ENCODE peak calls at places on chromosomes 13 and 19, in four cellular contexts. E is HCT116, C is SK-N-SH, B is astrocyte. R is an unnamed sample.

GRCh38 chr19:18870531-18871172 is 25.3 kb downstream of the CERS1 start:
- DNase-seq in E (no peak), C (no peak), B (no peak), R (no peak)

GRCh38 chr19:53182202-53182601 is 11.0 kb downstream of the ZNF665 start:
- DNase-seq in E (no peak), C (no peak), B (peak; percentile 91), R (peak; percentile 92)

GRCh38 chr19:39502640-39503417 is 4.1 kb downstream of the DLL3 start:
- DNase-seq in E (peak; percentile 66), C (peak; percentile 91), B (peak; percentile 45), R (peak; percentile 69)

GRCh38 chr19:6228523-6229215 is 51.1 kb downstream of the MLLT1 start:
- DNase-seq in E (no peak), C (no peak), B (peak; percentile 31), R (no peak)

GRCh38 chr19:34499155-34499834 is 17.7 kb downstream of the WTIP start:
- DNase-seq in E (no peak), C (no peak), B (no peak), R (no peak)

GRCh38 chr19:28075229-28075628 is 1137.7 kb downstream of the UQCRFS1 start:
- DNase-seq in E (no peak), C (no peak), B (no peak), R (no peak)

GRCh38 chr13:24986826-24987225 is 109.1 kb upstream of the PABPC3 start:
- DNase-seq in E (no peak), C (no peak), B (no peak), R (no peak)

GRCh38 chr13:35920816-35921215 is 210.4 kb downstream of the DCLK1 start:
- DNase-seq in E (no peak), C (no peak), B (no peak), R (no peak)

GRCh38 chr19:48969276-48970138 is 4.4 kb downstream of the FTL start:
- DNase-seq in E (no peak), C (no peak), B (no peak), R (no peak)

GRCh38 chr19:31913103-31913710 is 432.2 kb upstream of the ZNF507 start:
- DNase-seq in E (no peak), C (no peak), B (no peak), R (no peak)

GRCh38 chr19:11268783-11269267 is 6.5 kb upstream of the DOCK6 start:
- DNase-seq in E (no peak), C (peak; percentile 75), B (peak; percentile 72), R (peak; percentile 79)

GRCh38 chr13:73088332-73088935 is 29.6 kb downstream of the KLF5 start:
- DNase-seq in E (no peak), C (no peak), B (no peak), R (no peak)

GRCh38 chr13:51782026-51782710 is 21.8 kb downstream of the DHRS12 start:
- DNase-seq in E (no peak), C (no peak), B (no peak), R (no peak)

GRCh38 chr13:99985243-99985874 is 3.8 kb downstream of the ZIC2 start:
- DNase-seq in E (no peak), C (no peak), B (no peak), R (no peak)

GRCh38 chr13:75621147-75621546 is 15.0 kb upstream of the LMO7 start:
- DNase-seq in E (no peak), C (no peak), B (peak; percentile 79), R (peak; percentile 86)

GRCh38 chr13:35888327-35888940 is 242.7 kb downstream of the DCLK1 start:
- DNase-seq in E (no peak), C (peak; percentile 18), B (peak; percentile 58), R (peak; percentile 65)

GRCh38 chr19:5889288-5889971 is 14.2 kb downstream of the NDUFA11 start:
- DNase-seq in E (no peak), C (peak; percentile 38), B (no peak), R (no peak)

GRCh38 chr19:15628236-15629002 is 12.3 kb upstream of the CYP4F3 start:
- DNase-seq in E (no peak), C (no peak), B (no peak), R (no peak)

GRCh38 chr19:29397748-29398147 is 128.0 kb upstream of the VSTM2B start:
- DNase-seq in E (no peak), C (no peak), B (no peak), R (no peak)

GRCh38 chr13:80338781-80339577 is 1.9 kb downstream of the SPRY2 start:
- DNase-seq in E (no peak), C (peak; percentile 77), B (peak; percentile 88), R (peak; percentile 90)

GRCh38 chr13:40127925-40128324 is 472.5 kb downstream of the COG6 start:
- DNase-seq in E (no peak), C (no peak), B (no peak), R (no peak)

GRCh38 chr13:95512424-95512823 is 40.1 kb upstream of the CLDN10 start:
- DNase-seq in E (no peak), C (no peak), B (no peak), R (no peak)

GRCh38 chr19:14006766-14007562 is 844 bp upstream of the RFX1 start:
- DNase-seq in E (no peak), C (peak; percentile 93), B (peak; percentile 9), R (no peak)

GRCh38 chr13:50793026-50793425 is 50.5 kb downstream of the DLEU7 start:
- DNase-seq in E (no peak), C (no peak), B (no peak), R (no peak)

GRCh38 chr13:35925669-35926068 is 205.5 kb downstream of the DCLK1 start:
- DNase-seq in E (no peak), C (no peak), B (peak; percentile 67), R (peak; percentile 70)

GRCh38 chr13:31982540-31982939 is 49.0 kb upstream of the FRY start:
- DNase-seq in E (peak; percentile 63), C (peak; percentile 54), B (peak; percentile 96), R (peak; percentile 96)

GRCh38 chr19:39406656-39407393 is at the start of gene ZFP36:
- DNase-seq in E (peak; percentile 68), C (peak; percentile 94), B (no peak), R (peak; percentile 93)

GRCh38 chr13:70723732-70724131 is 615.5 kb upstream of the KLHL1 start:
- DNase-seq in E (no peak), C (peak; percentile 34), B (no peak), R (peak; percentile 3)

GRCh38 chr13:113585828-113586355 is 1.3 kb downstream of the TFDP1 start:
- DNase-seq in E (no peak), C (no peak), B (no peak), R (no peak)

GRCh38 chr13:25743426-25743825 is 308.4 kb downstream of the SHISA2 start:
- DNase-seq in E (no peak), C (no peak), B (no peak), R (no peak)

GRCh38 chr13:79867248-79867647 is 386.3 kb downstream of the NDFIP2 start:
- DNase-seq in E (no peak), C (no peak), B (peak; percentile 34), R (peak; percentile 39)

GRCh38 chr13:66994097-66994496 is 236.0 kb downstream of the PCDH9 start:
- DNase-seq in E (no peak), C (peak; percentile 4), B (peak; percentile 72), R (peak; percentile 80)

GRCh38 chr19:3521104-3521445 is 15.0 kb downstream of the FZR1 start:
- DNase-seq in E (no peak), C (no peak), B (no peak), R (no peak)
- H4K20me1 ChIP-seq in E (no peaks in the 10 kb centered on the region), C (peaks cover 73% of the 10 kb centered on the region), B (peaks cover 87% of the 10 kb centered on the region), R (no peaks in the 10 kb centered on the region)

GRCh38 chr19:50703915-50704548 is 15.6 kb downstream of the SHANK1 start:
- DNase-seq in E (peak; percentile 26), C (no peak), B (no peak), R (no peak)
- TF ChIP-seq CTCF in E (peak; percentile 60), C (no peak), B (no peak), R (no peak)

GRCh38 chr13:76884167-76884566 is 2.0 kb downstream of the KCTD12 start:
- DNase-seq in E (no peak), C (no peak), B (no peak), R (peak; percentile 5)
- H3K4me2 ChIP-seq in E (no peak overlapping the region), C (peak overlapping the region; percentile 91), B (peak overlapping the region; percentile 88), R (peak overlapping the region; percentile 87)

DNA sequence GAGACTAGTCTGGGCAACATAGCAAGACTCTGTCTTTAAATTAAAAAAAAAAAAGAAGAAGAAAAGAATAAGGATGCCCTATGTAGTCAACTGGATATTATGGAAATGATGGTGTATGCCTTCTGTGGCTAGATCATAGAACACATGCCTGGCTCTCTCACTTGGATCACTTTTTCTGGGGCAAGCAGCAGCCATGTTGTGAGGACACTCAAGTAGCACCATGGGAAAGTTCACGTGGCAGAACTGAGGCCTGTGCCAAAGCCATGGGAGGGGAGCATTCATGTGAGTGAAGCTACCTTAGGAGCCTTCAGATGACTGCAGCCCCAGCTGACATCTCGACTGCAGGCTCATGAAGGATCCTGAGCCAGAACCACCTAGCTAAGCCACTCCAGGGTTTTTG is 12.0 kb downstream of the PLAUR start:
- DNase-seq in E (no peak), C (no peak), B (no peak), R (no peak)
- H4K20me1 ChIP-seq in E (no peaks in the 10 kb centered on the region), C (peaks cover 2% of the 10 kb centered on the region), B (peaks cover 83% of the 10 kb centered on the region), R (no peaks in the 10 kb centered on the region)

GRCh38 chr19:7638802-7639465 is 2.0 kb downstream of the STXBP2 start:
- DNase-seq in E (no peak), C (no peak), B (no peak), R (no peak)

GRCh38 chr19:7636317-7636690 is 606 bp upstream of the STXBP2 start:
- DNase-seq in E (no peak), C (no peak), B (no peak), R (no peak)

GRCh38 chr19:7635670-7636069 is 1.2 kb upstream of the STXBP2 start:
- DNase-seq in E (no peak), C (no peak), B (no peak), R (no peak)

GRCh38 chr19:7637374-7638256 is 705 bp downstream of the STXBP2 start:
- DNase-seq in E (no peak), C (no peak), B (no peak), R (no peak)

GRCh38 chr19:7636691-7637373 is at the start of gene STXBP2:
- DNase-seq in E (peak; percentile 76), C (peak; percentile 73), B (no peak), R (no peak)
- TF ChIP-seq CTCF in E (peak; percentile 22), C (no peak), B (no peak), R (no peak)

GRCh38 chr19:4693471-4694121 is 23.5 kb upstream of the MYDGF start:
- DNase-seq in E (no peak), C (no peak), B (no peak), R (no peak)

GRCh38 chr19:4694211-4694987 is 24.3 kb upstream of the MYDGF start:
- DNase-seq in E (peak; percentile 93), C (no peak), B (peak; percentile 97), R (peak; percentile 99)

GRCh38 chr19:4691383-4691782 is 21.2 kb upstream of the MYDGF start:
- DNase-seq in E (no peak), C (no peak), B (no peak), R (no peak)

GRCh38 chr19:4692275-4693077 is 22.3 kb upstream of the MYDGF start:
- DNase-seq in E (no peak), C (no peak), B (no peak), R (no peak)

DNA sequence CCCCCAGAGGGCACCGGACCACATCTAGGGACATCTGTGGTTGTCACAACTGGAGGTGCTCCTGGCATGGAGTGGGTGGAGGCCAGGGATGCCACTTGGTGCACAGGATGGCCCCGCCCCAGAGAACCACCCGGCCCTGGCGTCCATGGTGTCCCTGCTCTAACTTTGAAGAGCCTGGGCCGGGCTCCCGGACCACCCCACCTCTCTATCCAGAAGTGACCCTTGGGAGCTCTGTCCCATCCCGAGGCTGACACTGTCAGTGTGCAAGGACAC is 22.9 kb upstream of the MYDGF start:
- DNase-seq in E (no peak), C (no peak), B (no peak), R (no peak)
- H3K4me2 ChIP-seq in E (no peak overlapping the region), C (no peak overlapping the region), B (no peak overlapping the region), R (no peak overlapping the region)

GRCh38 chr19:1445185-1445931 is 4.6 kb upstream of the APC2 start:
- DNase-seq in E (no peak), C (peak; percentile 94), B (no peak), R (no peak)
- H4K20me1 ChIP-seq in E (peaks cover 17% of the 10 kb centered on the region), C (peaks cover 55% of the 10 kb centered on the region), B (peaks cover 64% of the 10 kb centered on the region), R (no peaks in the 10 kb centered on the region)

R was measured in fibroblast of lung.